ENCODE peak calls at places on chromosomes 6 and 20, in five cellular contexts. One of them, this sample, is unnamed.

GRCh38 chr6:163419413-163420314 is 5.1 kb downstream of the QKI start:
- DNase-seq in stimulated activated CD8-positive, alpha-beta memory T cell treated with anti-CD3 and anti-CD28 coated beads, Interleukin-15, amount 100 ng/mL, for 4 hours: no peak
- DNase-seq in activated CD4-positive, alpha-beta T cell treated with anti-CD3 and anti-CD28 coated beads, Interleukin-2, amount 50 U/mL, for 1 hour: no peak
- DNase-seq in SK-MEL-5: no peak
- DNase-seq in RCC 7860: no peak
- DNase-seq in this sample: peak

GRCh38 chr6:107264357-107264831 is 149.1 kb upstream of the BEND3 start:
- DNase-seq in RCC 7860: peak
- DNase-seq in stimulated activated CD8-positive, alpha-beta memory T cell treated with anti-CD3 and anti-CD28 coated beads, Interleukin-15, amount 100 ng/mL, for 4 hours: no peak
- DNase-seq in activated CD4-positive, alpha-beta T cell treated with anti-CD3 and anti-CD28 coated beads, Interleukin-2, amount 50 U/mL, for 1 hour: no peak
- DNase-seq in SK-MEL-5: no peak
- DNase-seq in this sample: no peak

GRCh38 chr6:77561768-77562314 is 91.0 kb upstream of the MEI4 start:
- DNase-seq in RCC 7860: no peak
- DNase-seq in SK-MEL-5: no peak
- DNase-seq in activated CD4-positive, alpha-beta T cell treated with anti-CD3 and anti-CD28 coated beads, Interleukin-2, amount 50 U/mL, for 1 hour: no peak
- DNase-seq in stimulated activated CD8-positive, alpha-beta memory T cell treated with anti-CD3 and anti-CD28 coated beads, Interleukin-15, amount 100 ng/mL, for 4 hours: no peak
- DNase-seq in this sample: no peak

GRCh38 chr6:31010393-31011060 is at the start of gene MUC22:
- DNase-seq in activated CD4-positive, alpha-beta T cell treated with anti-CD3 and anti-CD28 coated beads, Interleukin-2, amount 50 U/mL, for 1 hour: no peak
- DNase-seq in SK-MEL-5: no peak
- DNase-seq in stimulated activated CD8-positive, alpha-beta memory T cell treated with anti-CD3 and anti-CD28 coated beads, Interleukin-15, amount 100 ng/mL, for 4 hours: no peak
- DNase-seq in RCC 7860: peak
- DNase-seq in this sample: no peak

GRCh38 chr6:113147544-113147943 is 709.6 kb upstream of the MARCKS start:
- DNase-seq in RCC 7860: no peak
- DNase-seq in activated CD4-positive, alpha-beta T cell treated with anti-CD3 and anti-CD28 coated beads, Interleukin-2, amount 50 U/mL, for 1 hour: no peak
- DNase-seq in SK-MEL-5: no peak
- DNase-seq in stimulated activated CD8-positive, alpha-beta memory T cell treated with anti-CD3 and anti-CD28 coated beads, Interleukin-15, amount 100 ng/mL, for 4 hours: no peak
- DNase-seq in this sample: no peak

GRCh38 chr20:59850018-59850641 is 83.3 kb downstream of the SYCP2 start:
- DNase-seq in SK-MEL-5: peak
- DNase-seq in RCC 7860: peak
- DNase-seq in activated CD4-positive, alpha-beta T cell treated with anti-CD3 and anti-CD28 coated beads, Interleukin-2, amount 50 U/mL, for 1 hour: no peak
- DNase-seq in stimulated activated CD8-positive, alpha-beta memory T cell treated with anti-CD3 and anti-CD28 coated beads, Interleukin-15, amount 100 ng/mL, for 4 hours: no peak
- DNase-seq in this sample: peak

GRCh38 chr20:17674722-17675518 is 7.1 kb downstream of the RRBP1 start:
- DNase-seq in stimulated activated CD8-positive, alpha-beta memory T cell treated with anti-CD3 and anti-CD28 coated beads, Interleukin-15, amount 100 ng/mL, for 4 hours: no peak
- DNase-seq in RCC 7860: no peak
- DNase-seq in activated CD4-positive, alpha-beta T cell treated with anti-CD3 and anti-CD28 coated beads, Interleukin-2, amount 50 U/mL, for 1 hour: no peak
- DNase-seq in SK-MEL-5: no peak
- DNase-seq in this sample: no peak

GRCh38 chr20:38805502-38805957 is at the start of gene PPP1R16B:
- DNase-seq in RCC 7860: no peak
- DNase-seq in SK-MEL-5: no peak
- DNase-seq in stimulated activated CD8-positive, alpha-beta memory T cell treated with anti-CD3 and anti-CD28 coated beads, Interleukin-15, amount 100 ng/mL, for 4 hours: peak
- DNase-seq in activated CD4-positive, alpha-beta T cell treated with anti-CD3 and anti-CD28 coated beads, Interleukin-2, amount 50 U/mL, for 1 hour: peak
- DNase-seq in this sample: peak

GRCh38 chr6:105898286-105898685 is 187.8 kb upstream of the PRDM1 start:
- DNase-seq in RCC 7860: peak
- DNase-seq in stimulated activated CD8-positive, alpha-beta memory T cell treated with anti-CD3 and anti-CD28 coated beads, Interleukin-15, amount 100 ng/mL, for 4 hours: no peak
- DNase-seq in SK-MEL-5: no peak
- DNase-seq in activated CD4-positive, alpha-beta T cell treated with anti-CD3 and anti-CD28 coated beads, Interleukin-2, amount 50 U/mL, for 1 hour: no peak
- DNase-seq in this sample: no peak

GRCh38 chr6:3697609-3698008 is 53.9 kb downstream of the PXDC1 start:
- DNase-seq in RCC 7860: peak
- DNase-seq in activated CD4-positive, alpha-beta T cell treated with anti-CD3 and anti-CD28 coated beads, Interleukin-2, amount 50 U/mL, for 1 hour: no peak
- DNase-seq in stimulated activated CD8-positive, alpha-beta memory T cell treated with anti-CD3 and anti-CD28 coated beads, Interleukin-15, amount 100 ng/mL, for 4 hours: no peak
- DNase-seq in SK-MEL-5: no peak
- DNase-seq in this sample: no peak

GRCh38 chr20:22680031-22680740 is 95.8 kb upstream of the FOXA2 start:
- DNase-seq in SK-MEL-5: no peak
- DNase-seq in RCC 7860: no peak
- DNase-seq in stimulated activated CD8-positive, alpha-beta memory T cell treated with anti-CD3 and anti-CD28 coated beads, Interleukin-15, amount 100 ng/mL, for 4 hours: no peak
- DNase-seq in activated CD4-positive, alpha-beta T cell treated with anti-CD3 and anti-CD28 coated beads, Interleukin-2, amount 50 U/mL, for 1 hour: no peak
- DNase-seq in this sample: no peak

GRCh38 chr20:38547288-38547825 is 33.6 kb upstream of the ADIG start:
- DNase-seq in SK-MEL-5: no peak
- DNase-seq in stimulated activated CD8-positive, alpha-beta memory T cell treated with anti-CD3 and anti-CD28 coated beads, Interleukin-15, amount 100 ng/mL, for 4 hours: no peak
- DNase-seq in RCC 7860: no peak
- DNase-seq in activated CD4-positive, alpha-beta T cell treated with anti-CD3 and anti-CD28 coated beads, Interleukin-2, amount 50 U/mL, for 1 hour: no peak
- DNase-seq in this sample: no peak

GRCh38 chr6:41505084-41506049 is 40.8 kb upstream of the FOXP4 start:
- DNase-seq in RCC 7860: no peak
- DNase-seq in stimulated activated CD8-positive, alpha-beta memory T cell treated with anti-CD3 and anti-CD28 coated beads, Interleukin-15, amount 100 ng/mL, for 4 hours: no peak
- DNase-seq in activated CD4-positive, alpha-beta T cell treated with anti-CD3 and anti-CD28 coated beads, Interleukin-2, amount 50 U/mL, for 1 hour: no peak
- DNase-seq in SK-MEL-5: no peak
- DNase-seq in this sample: peak

GRCh38 chr20:3758566-3758965 is 9.0 kb downstream of the ADISSP start:
- DNase-seq in activated CD4-positive, alpha-beta T cell treated with anti-CD3 and anti-CD28 coated beads, Interleukin-2, amount 50 U/mL, for 1 hour: no peak
- DNase-seq in SK-MEL-5: no peak
- DNase-seq in stimulated activated CD8-positive, alpha-beta memory T cell treated with anti-CD3 and anti-CD28 coated beads, Interleukin-15, amount 100 ng/mL, for 4 hours: no peak
- DNase-seq in RCC 7860: no peak
- DNase-seq in this sample: no peak

GRCh38 chr6:37547564-37548061 is 47.9 kb upstream of the CCDC167 start:
- DNase-seq in RCC 7860: peak
- DNase-seq in SK-MEL-5: no peak
- DNase-seq in activated CD4-positive, alpha-beta T cell treated with anti-CD3 and anti-CD28 coated beads, Interleukin-2, amount 50 U/mL, for 1 hour: no peak
- DNase-seq in stimulated activated CD8-positive, alpha-beta memory T cell treated with anti-CD3 and anti-CD28 coated beads, Interleukin-15, amount 100 ng/mL, for 4 hours: no peak
- DNase-seq in this sample: peak

GRCh38 chr6:10424005-10424404 is 9.1 kb upstream of the TFAP2A start:
- DNase-seq in activated CD4-positive, alpha-beta T cell treated with anti-CD3 and anti-CD28 coated beads, Interleukin-2, amount 50 U/mL, for 1 hour: no peak
- DNase-seq in RCC 7860: no peak
- DNase-seq in SK-MEL-5: peak
- DNase-seq in stimulated activated CD8-positive, alpha-beta memory T cell treated with anti-CD3 and anti-CD28 coated beads, Interleukin-15, amount 100 ng/mL, for 4 hours: no peak
- DNase-seq in this sample: no peak

GRCh38 chr6:27133281-27134227 is 113.9 kb upstream of the PRSS16 start:
- DNase-seq in RCC 7860: peak
- DNase-seq in stimulated activated CD8-positive, alpha-beta memory T cell treated with anti-CD3 and anti-CD28 coated beads, Interleukin-15, amount 100 ng/mL, for 4 hours: peak
- DNase-seq in activated CD4-positive, alpha-beta T cell treated with anti-CD3 and anti-CD28 coated beads, Interleukin-2, amount 50 U/mL, for 1 hour: peak
- DNase-seq in SK-MEL-5: peak
- DNase-seq in this sample: no peak

GRCh38 chr6:85574932-85575598 is 18.6 kb downstream of the SNX14 start:
- DNase-seq in stimulated activated CD8-positive, alpha-beta memory T cell treated with anti-CD3 and anti-CD28 coated beads, Interleukin-15, amount 100 ng/mL, for 4 hours: no peak
- DNase-seq in activated CD4-positive, alpha-beta T cell treated with anti-CD3 and anti-CD28 coated beads, Interleukin-2, amount 50 U/mL, for 1 hour: no peak
- DNase-seq in SK-MEL-5: no peak
- DNase-seq in RCC 7860: peak
- DNase-seq in this sample: no peak

GRCh38 chr20:24970743-24971142 is 21.7 kb downstream of the CST7 start:
- DNase-seq in SK-MEL-5: no peak
- DNase-seq in activated CD4-positive, alpha-beta T cell treated with anti-CD3 and anti-CD28 coated beads, Interleukin-2, amount 50 U/mL, for 1 hour: no peak
- DNase-seq in stimulated activated CD8-positive, alpha-beta memory T cell treated with anti-CD3 and anti-CD28 coated beads, Interleukin-15, amount 100 ng/mL, for 4 hours: no peak
- DNase-seq in RCC 7860: no peak
- DNase-seq in this sample: peak

GRCh38 chr6:117496383-117496990 is 14.0 kb downstream of the DCBLD1 start:
- DNase-seq in activated CD4-positive, alpha-beta T cell treated with anti-CD3 and anti-CD28 coated beads, Interleukin-2, amount 50 U/mL, for 1 hour: no peak
- DNase-seq in stimulated activated CD8-positive, alpha-beta memory T cell treated with anti-CD3 and anti-CD28 coated beads, Interleukin-15, amount 100 ng/mL, for 4 hours: no peak
- DNase-seq in SK-MEL-5: no peak
- DNase-seq in RCC 7860: peak
- DNase-seq in this sample: no peak

GRCh38 chr6:42383421-42384208 is 68.1 kb downstream of the TRERF1 start:
- DNase-seq in SK-MEL-5: no peak
- DNase-seq in RCC 7860: no peak
- DNase-seq in activated CD4-positive, alpha-beta T cell treated with anti-CD3 and anti-CD28 coated beads, Interleukin-2, amount 50 U/mL, for 1 hour: no peak
- DNase-seq in stimulated activated CD8-positive, alpha-beta memory T cell treated with anti-CD3 and anti-CD28 coated beads, Interleukin-15, amount 100 ng/mL, for 4 hours: no peak
- DNase-seq in this sample: no peak

GRCh38 chr20:61640171-61640570 is 388.1 kb downstream of the CDH4 start:
- DNase-seq in stimulated activated CD8-positive, alpha-beta memory T cell treated with anti-CD3 and anti-CD28 coated beads, Interleukin-15, amount 100 ng/mL, for 4 hours: no peak
- DNase-seq in activated CD4-positive, alpha-beta T cell treated with anti-CD3 and anti-CD28 coated beads, Interleukin-2, amount 50 U/mL, for 1 hour: no peak
- DNase-seq in RCC 7860: no peak
- DNase-seq in SK-MEL-5: peak
- DNase-seq in this sample: no peak

GRCh38 chr6:28137458-28138020 is 4.1 kb upstream of the ZKSCAN8 start:
- DNase-seq in RCC 7860: no peak
- DNase-seq in stimulated activated CD8-positive, alpha-beta memory T cell treated with anti-CD3 and anti-CD28 coated beads, Interleukin-15, amount 100 ng/mL, for 4 hours: no peak
- DNase-seq in activated CD4-positive, alpha-beta T cell treated with anti-CD3 and anti-CD28 coated beads, Interleukin-2, amount 50 U/mL, for 1 hour: no peak
- DNase-seq in SK-MEL-5: no peak
- DNase-seq in this sample: peak

GRCh38 chr6:105401247-105402089 is 1.4 kb downstream of the PREP start:
- DNase-seq in RCC 7860: no peak
- DNase-seq in activated CD4-positive, alpha-beta T cell treated with anti-CD3 and anti-CD28 coated beads, Interleukin-2, amount 50 U/mL, for 1 hour: no peak
- DNase-seq in SK-MEL-5: no peak
- DNase-seq in stimulated activated CD8-positive, alpha-beta memory T cell treated with anti-CD3 and anti-CD28 coated beads, Interleukin-15, amount 100 ng/mL, for 4 hours: no peak
- DNase-seq in this sample: no peak

GRCh38 chr20:56752274-56752673 is 123.2 kb downstream of the TFAP2C start:
- DNase-seq in stimulated activated CD8-positive, alpha-beta memory T cell treated with anti-CD3 and anti-CD28 coated beads, Interleukin-15, amount 100 ng/mL, for 4 hours: no peak
- DNase-seq in RCC 7860: no peak
- DNase-seq in activated CD4-positive, alpha-beta T cell treated with anti-CD3 and anti-CD28 coated beads, Interleukin-2, amount 50 U/mL, for 1 hour: no peak
- DNase-seq in SK-MEL-5: no peak
- DNase-seq in this sample: no peak

GRCh38 chr6:38646166-38646565 is 6.4 kb upstream of the BTBD9 start:
- DNase-seq in stimulated activated CD8-positive, alpha-beta memory T cell treated with anti-CD3 and anti-CD28 coated beads, Interleukin-15, amount 100 ng/mL, for 4 hours: no peak
- DNase-seq in SK-MEL-5: no peak
- DNase-seq in RCC 7860: no peak
- DNase-seq in activated CD4-positive, alpha-beta T cell treated with anti-CD3 and anti-CD28 coated beads, Interleukin-2, amount 50 U/mL, for 1 hour: no peak
- DNase-seq in this sample: no peak

GRCh38 chr20:25258828-25259227 is 10.9 kb downstream of the PYGB start:
- DNase-seq in stimulated activated CD8-positive, alpha-beta memory T cell treated with anti-CD3 and anti-CD28 coated beads, Interleukin-15, amount 100 ng/mL, for 4 hours: no peak
- DNase-seq in SK-MEL-5: no peak
- DNase-seq in RCC 7860: no peak
- DNase-seq in activated CD4-positive, alpha-beta T cell treated with anti-CD3 and anti-CD28 coated beads, Interleukin-2, amount 50 U/mL, for 1 hour: no peak
- DNase-seq in this sample: no peak

GRCh38 chr6:98657764-98658163 is 176.6 kb upstream of the POU3F2 start:
- DNase-seq in SK-MEL-5: peak
- DNase-seq in RCC 7860: no peak
- DNase-seq in stimulated activated CD8-positive, alpha-beta memory T cell treated with anti-CD3 and anti-CD28 coated beads, Interleukin-15, amount 100 ng/mL, for 4 hours: no peak
- DNase-seq in activated CD4-positive, alpha-beta T cell treated with anti-CD3 and anti-CD28 coated beads, Interleukin-2, amount 50 U/mL, for 1 hour: no peak
- DNase-seq in this sample: no peak